ENCODE peak calls at places on chromosomes 13 and 19, in six cellular contexts. F is keratinocyte; W is tibial artery; G is naive thymus-derived CD4-positive, alpha-beta T cell; R is left ventricle myocardium inferior; E is PC-3. C is an unnamed sample.

GRCh38 chr19:1651548-1652394 is 644 bp downstream of the TCF3 start:
- DNase-seq in E (no peak), G (peak; percentile 63), R (peak; percentile 41), F (no peak), W (peak; percentile 28), C (no peak)

GRCh38 chr13:105982219-105982618 is 553.2 kb downstream of the EFNB2 start:
- DNase-seq in R (no peak), G (no peak), W (no peak), F (no peak), E (no peak), C (no peak)

GRCh38 chr13:42041017-42041683 is 7.3 kb upstream of the DGKH start:
- DNase-seq in E (peak; percentile 58), G (peak; percentile 53), F (no peak), W (peak; percentile 22), R (peak; percentile 53), C (peak; percentile 63)

GRCh38 chr13:40665061-40665753 is 1.2 kb downstream of the FOXO1 start:
- DNase-seq in R (peak; percentile 54), G (no peak), F (no peak), E (peak; percentile 26), W (peak; percentile 31), C (peak; percentile 39)

GRCh38 chr19:43667524-43668405 is 2.2 kb downstream of the PLAUR start:
- DNase-seq in F (no peak), G (no peak), R (peak; percentile 19), E (no peak), W (peak; percentile 38), C (no peak)

GRCh38 chr19:9934132-9934950 is 2.0 kb downstream of the OLFM2 start:
- DNase-seq in W (peak; percentile 62), G (peak; percentile 88), E (peak; percentile 89), R (peak; percentile 68), F (no peak), C (peak; percentile 80)

GRCh38 chr13:35716186-35716585 is 239.7 kb upstream of the MAB21L1 start:
- DNase-seq in E (peak; percentile 74), G (no peak), F (no peak), R (no peak), W (no peak), C (no peak)

GRCh38 chr19:39032164-39032918 is at the start of gene FBXO27:
- DNase-seq in F (no peak), G (no peak), W (no peak), R (peak; percentile 18), E (peak; percentile 33), C (peak; percentile 12)

GRCh38 chr13:45325806-45326205 is 15.2 kb downstream of the TPT1 start:
- DNase-seq in W (peak; percentile 69), E (peak; percentile 67), G (no peak), F (no peak), R (peak; percentile 65), C (peak; percentile 84)

GRCh38 chr19:3480383-3481091 is at the start of gene SMIM24:
- DNase-seq in E (no peak), F (no peak), R (no peak), W (no peak), G (no peak), C (no peak)

GRCh38 chr13:110850840-110851239 is 64.0 kb downstream of the ANKRD10 start:
- DNase-seq in W (no peak), G (no peak), R (no peak), E (no peak), F (no peak), C (no peak)

GRCh38 chr13:81017525-81018152 is 676.7 kb upstream of the SPRY2 start:
- DNase-seq in E (peak; percentile 61), F (no peak), G (no peak), R (no peak), W (no peak), C (no peak)

GRCh38 chr13:99080131-99080530 is 102.3 kb upstream of the DOCK9 start:
- DNase-seq in G (no peak), W (no peak), F (no peak), E (no peak), R (no peak), C (no peak)

GRCh38 chr13:100666124-100666523 is 8.5 kb downstream of the TMTC4 start:
- DNase-seq in W (no peak), R (no peak), G (no peak), F (no peak), E (no peak), C (no peak)

GRCh38 chr13:103288114-103288513 is 221.9 kb upstream of the SLC10A2 start:
- DNase-seq in R (no peak), G (no peak), F (no peak), W (no peak), E (no peak), C (no peak)

GRCh38 chr13:36778083-36778671 is 40.8 kb upstream of the RFXAP start:
- DNase-seq in G (no peak), F (no peak), W (no peak), E (peak; percentile 17), R (no peak), C (no peak)

GRCh38 chr13:49669735-49670309 is 21.5 kb downstream of the EBPL start:
- DNase-seq in G (no peak), W (no peak), R (no peak), E (peak; percentile 68), F (no peak), C (peak; percentile 30)

GRCh38 chr19:7376151-7376852 is 27.6 kb downstream of the ARHGEF18 start:
- DNase-seq in G (no peak), E (peak; percentile 75), W (no peak), F (peak; percentile 68), R (no peak), C (no peak)

GRCh38 chr19:31548941-31549340 is 199.7 kb upstream of the TSHZ3 start:
- DNase-seq in G (no peak), R (peak; percentile 18), F (no peak), W (no peak), E (no peak), C (peak; percentile 37)

GRCh38 chr19:35919306-35919705 is 11.2 kb upstream of the TYROBP start:
- DNase-seq in W (no peak), F (no peak), R (no peak), E (no peak), G (no peak), C (no peak)

GRCh38 chr19:7534531-7534980 is 961 bp upstream of the PNPLA6 start:
- DNase-seq in G (peak; percentile 47), E (peak; percentile 56), F (no peak), W (peak; percentile 86), R (peak; percentile 63), C (no peak)

GRCh38 chr19:16465239-16465638 is 6.5 kb downstream of the EPS15L1 start:
- DNase-seq in F (no peak), W (no peak), R (no peak), G (no peak), E (no peak), C (no peak)
- H3K4me1 ChIP-seq in F (peaks cover 26% of the 10 kb centered on the region), W (peaks cover 3% of the 10 kb centered on the region), R (peaks cover 100% of the 10 kb centered on the region), G (peaks cover 4% of the 10 kb centered on the region), E (peaks cover 28% of the 10 kb centered on the region), C (peaks cover 93% of the 10 kb centered on the region)

GRCh38 chr13:30156270-30156669 is 151.1 kb downstream of the KATNAL1 start:
- DNase-seq in G (no peak), W (no peak), E (peak; percentile 37), R (no peak), F (no peak), C (no peak)

GRCh38 chr13:30159446-30159839 is 147.9 kb downstream of the KATNAL1 start:
- DNase-seq in G (peak; percentile 54), F (no peak), R (no peak), W (no peak), E (peak; percentile 22), C (no peak)

GRCh38 chr13:30157616-30157993 is 149.7 kb downstream of the KATNAL1 start:
- DNase-seq in W (no peak), R (no peak), G (no peak), F (no peak), E (no peak), C (no peak)

GRCh38 chr13:30156826-30157615 is 150.3 kb downstream of the KATNAL1 start:
- DNase-seq in G (no peak), F (no peak), E (no peak), W (no peak), R (no peak), C (no peak)

DNA sequence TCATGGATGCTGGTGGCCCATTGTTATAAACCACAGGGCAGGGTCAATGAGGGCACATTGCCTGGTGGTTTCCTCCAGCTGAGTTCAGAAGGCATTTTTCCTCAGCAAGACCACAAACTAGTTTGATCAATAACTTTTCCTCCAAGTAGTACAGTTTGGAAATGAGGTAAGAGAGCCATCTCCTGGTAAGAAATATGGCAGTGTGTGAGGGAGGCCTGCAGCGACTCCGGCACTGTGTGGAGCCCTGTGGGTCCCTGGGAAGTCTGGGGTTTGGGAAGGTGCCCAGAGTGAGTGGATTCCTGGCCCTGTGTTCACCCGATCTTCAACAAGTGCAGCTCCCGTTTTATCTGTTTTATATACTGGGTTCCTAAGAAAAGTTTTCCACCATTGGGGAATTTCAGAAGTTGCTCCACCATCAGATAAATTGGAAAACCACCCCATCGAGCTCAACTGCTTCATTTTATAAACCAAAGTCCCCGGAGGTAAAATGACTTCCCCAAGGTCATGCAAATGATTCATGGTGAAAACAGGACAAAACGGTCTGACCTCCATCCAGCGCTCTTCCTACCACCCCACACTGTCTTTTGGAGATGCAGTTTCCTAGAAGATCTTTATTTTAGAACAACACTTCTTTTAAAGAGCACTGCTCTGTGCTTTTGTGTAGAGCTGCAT is 148.4 kb downstream of the KATNAL1 start:
- DNase-seq in R (no peak), W (no peak), G (no peak), E (peak; percentile 35), F (no peak), C (no peak)
- H3K27me3 ChIP-seq in R (peaks cover 19% of the 10 kb centered on the region), W (no peaks in the 10 kb centered on the region), G (no peaks in the 10 kb centered on the region), E (no peaks in the 10 kb centered on the region), F (no peaks in the 10 kb centered on the region), C (no peaks in the 10 kb centered on the region)

DNA sequence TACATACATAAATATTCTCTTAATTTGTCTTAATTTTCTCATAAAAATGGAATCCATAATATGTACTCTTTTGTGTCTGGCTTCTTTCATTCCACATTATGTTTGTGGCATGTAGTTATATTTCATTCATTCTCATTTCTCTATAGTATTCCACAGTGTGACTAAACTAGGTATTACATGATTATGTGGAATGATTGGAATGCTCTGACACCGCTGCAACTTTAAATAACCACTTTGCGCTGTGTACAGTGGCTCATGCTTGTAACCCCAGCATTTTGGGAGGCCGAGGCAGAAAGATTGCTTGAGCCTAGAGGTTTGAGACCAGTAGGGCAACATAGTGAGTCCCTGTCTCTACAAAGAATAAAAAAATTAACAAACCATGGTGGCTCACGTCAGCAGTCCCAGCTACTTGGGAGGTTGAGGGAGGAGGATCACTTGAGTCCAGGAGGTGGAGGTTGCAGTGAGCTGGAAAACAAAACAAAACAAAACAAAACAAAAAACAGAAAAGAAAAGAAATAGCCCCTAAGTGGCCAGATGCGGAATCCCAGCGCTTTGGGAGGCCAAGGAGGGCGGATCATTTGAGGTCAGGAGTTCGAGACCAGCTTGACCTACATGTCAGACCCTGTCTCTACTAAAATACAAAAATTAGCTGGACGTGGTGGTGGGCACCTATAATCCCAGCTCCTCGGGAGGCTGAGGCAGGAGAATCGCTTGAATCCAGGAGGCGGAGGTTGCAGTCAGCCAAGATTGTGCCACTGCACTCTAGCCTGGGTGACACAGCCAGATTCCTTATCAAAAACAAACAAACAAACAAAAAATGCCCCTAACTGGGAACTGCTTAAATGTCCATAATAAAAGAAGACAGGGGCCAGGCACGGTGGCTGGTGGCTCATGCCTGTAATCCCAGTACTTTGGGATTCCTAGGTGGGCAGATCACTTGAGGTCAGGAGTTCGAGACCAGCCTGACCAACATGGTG is 8.0 kb upstream of the SAE1 start:
- DNase-seq in R (no peak), W (no peak), G (no peak), F (no peak), E (peak; percentile 69), C (no peak)
- H3K27ac ChIP-seq in R (no peak overlapping the region), W (peak overlapping the region; percentile 45), G (no peak overlapping the region), F (no peak overlapping the region), E (no peak overlapping the region), C (no peak overlapping the region)

GRCh38 chr13:74850893-74851292 is 631.1 kb downstream of the TBC1D4 start:
- DNase-seq in R (no peak), E (no peak), W (no peak), F (no peak), G (no peak), C (no peak)
- H3K4me1 ChIP-seq in R (no peaks in the 10 kb centered on the region), E (no peaks in the 10 kb centered on the region), W (no peaks in the 10 kb centered on the region), F (no peaks in the 10 kb centered on the region), G (no peaks in the 10 kb centered on the region), C (no peaks in the 10 kb centered on the region)